ENCODE peak calls at places on chromosome 13, in four cellular contexts. N is pancreas, T is uterus, Q is neural progenitor cell. M is an unnamed sample. For H3K4me1, the result is how much of the 10 kb centered on the place peaks cover.

GRCh38 chr13:74695021-74695800 is 561.0 kb upstream of the KLF12 start:
- DNase-seq in N (no peak), T (no peak), Q (no peak), M (no peak)

GRCh38 chr13:48318714-48319457 is 15.3 kb downstream of the RB1 start:
- DNase-seq in N (peak), T (no peak), Q (no peak), M (no peak)

GRCh38 chr13:23500858-23501257 is 67.4 kb upstream of the SACS start:
- DNase-seq in N (no peak), T (no peak), Q (no peak), M (peak)

GRCh38 chr13:30718661-30719520 is 16.5 kb upstream of the ALOX5AP start:
- DNase-seq in N (no peak), T (no peak), Q (no peak), M (no peak)

GRCh38 chr13:22801402-22802003 is 379.3 kb upstream of the SGCG start:
- DNase-seq in N (no peak), T (no peak), Q (peak), M (peak)

GRCh38 chr13:106490887-106491321 is 44.6 kb downstream of the EFNB2 start:
- DNase-seq in N (no peak), T (no peak), Q (no peak), M (no peak)

GRCh38 chr13:24693862-24694471 is 13.8 kb downstream of the ATP12A start:
- DNase-seq in N (no peak), T (no peak), Q (peak), M (peak)

GRCh38 chr13:106314417-106314816 is 221.0 kb downstream of the EFNB2 start:
- DNase-seq in N (no peak), T (no peak), Q (no peak), M (no peak)

GRCh38 chr13:33004454-33004853 is 11.8 kb upstream of the KL start:
- DNase-seq in N (no peak), T (peak), Q (no peak), M (peak)

GRCh38 chr13:59472134-59472533 is 691.6 kb downstream of the DIAPH3 start:
- DNase-seq in N (no peak), T (no peak), Q (no peak), M (no peak)

GRCh38 chr13:106919638-106920037 is 351.7 kb upstream of the ARGLU1 start:
- DNase-seq in N (peak), T (peak), Q (peak), M (peak)

GRCh38 chr13:54841682-54842081 is 1813.1 kb downstream of the OLFM4 start:
- DNase-seq in N (no peak), T (no peak), Q (no peak), M (no peak)

GRCh38 chr13:91804724-91805123 is 406.3 kb downstream of the GPC5 start:
- DNase-seq in N (no peak), T (no peak), Q (no peak), M (no peak)

GRCh38 chr13:46556380-46556779 is 3.4 kb downstream of the LRCH1 start:
- DNase-seq in N (no peak), T (no peak), Q (no peak), M (no peak)

GRCh38 chr13:49858183-49858856 is 65.8 kb upstream of the KPNA3 start:
- DNase-seq in N (no peak), T (no peak), Q (no peak), M (no peak)

GRCh38 chr13:27921421-27921960 is 1.7 kb downstream of the PDX1 start:
- DNase-seq in N (no peak), T (no peak), Q (peak), M (no peak)

GRCh38 chr13:78430166-78430791 is 173.1 kb downstream of the POU4F1 start:
- DNase-seq in N (no peak), T (no peak), Q (peak), M (peak)

GRCh38 chr13:77176350-77176749 is 149.4 kb upstream of the FBXL3 start:
- DNase-seq in N (no peak), T (no peak), Q (no peak), M (no peak)

GRCh38 chr13:36030670-36031331 is 100.4 kb downstream of the DCLK1 start:
- DNase-seq in N (no peak), T (peak), Q (peak), M (peak)

GRCh38 chr13:23876265-23876664 is 12.9 kb downstream of the MIPEP start:
- DNase-seq in N (no peak), T (no peak), Q (peak), M (peak)

GRCh38 chr13:112619730-112620639 is 32.0 kb upstream of the TUBGCP3 start:
- DNase-seq in N (no peak), T (no peak), Q (peak), M (peak)

GRCh38 chr13:98445340-98446233 is 131.3 kb downstream of the STK24 start:
- DNase-seq in N (peak), T (peak), Q (peak), M (peak)

GRCh38 chr13:48818495-48818961 is 157.2 kb upstream of the FNDC3A start:
- DNase-seq in N (no peak), T (no peak), Q (no peak), M (peak)

GRCh38 chr13:24502567-24503375 is 9.8 kb downstream of the PARP4 start:
- DNase-seq in N (no peak), T (no peak), Q (peak), M (no peak)

GRCh38 chr13:100154835-100155463 is 66.1 kb downstream of the PCCA start:
- DNase-seq in N (no peak), T (no peak), Q (peak), M (no peak)

DNA sequence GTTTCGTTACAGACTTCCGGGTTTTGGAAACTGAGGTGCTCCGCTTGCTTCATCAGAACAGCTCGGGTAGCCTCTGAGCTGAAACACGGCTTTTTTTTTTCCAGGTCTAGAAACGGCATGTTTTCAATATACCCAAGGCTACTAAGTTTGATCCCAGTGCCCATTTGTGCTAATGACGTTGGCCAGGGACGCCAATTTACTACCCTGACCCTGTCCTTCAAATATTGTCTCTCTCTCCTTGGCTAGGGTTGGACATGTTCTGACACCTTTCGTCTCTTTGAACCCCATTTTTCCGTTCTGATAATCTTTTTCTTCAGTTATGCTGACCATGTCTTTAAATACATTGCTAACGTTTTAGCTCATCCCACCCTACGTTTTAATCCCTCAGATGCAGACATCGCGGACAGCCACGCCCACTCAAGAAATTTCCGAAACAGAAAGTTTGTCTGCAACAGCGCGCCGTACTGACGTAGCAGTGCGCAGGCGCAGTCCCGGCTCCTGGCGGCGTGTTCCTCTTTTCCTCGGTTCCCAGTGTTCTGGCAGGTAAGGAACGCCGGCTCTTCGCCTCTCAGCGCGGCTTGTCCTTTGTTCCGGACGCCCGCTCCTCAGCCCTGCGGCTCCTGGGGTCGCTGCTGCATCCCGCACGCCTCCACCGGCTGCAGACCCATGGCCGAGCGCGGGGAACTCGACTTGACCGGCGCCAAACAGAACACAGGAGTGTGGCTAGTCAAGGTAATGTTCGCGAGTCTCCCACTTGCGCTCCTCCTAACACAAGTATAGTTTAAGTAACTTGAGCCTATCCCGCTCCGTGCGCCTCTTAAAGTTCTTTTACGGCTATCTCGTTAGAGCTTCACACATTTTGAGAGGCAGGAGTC is at the start of gene GTF2F2:
- DNase-seq in N (peak), T (peak), Q (peak), M (peak)
- H3K4me1 ChIP-seq in N (under half), T (under half), Q (under half), M (under half)

GRCh38 chr13:110418944-110419343 is 111.9 kb downstream of the COL4A2 start:
- DNase-seq in N (no peak), T (no peak), Q (no peak), M (no peak)
- H3K4me1 ChIP-seq in N (under half), T (under half), Q (under half), M (under half)

GRCh38 chr13:58191754-58192153 is 560.2 kb downstream of the PCDH17 start:
- DNase-seq in N (no peak), T (no peak), Q (no peak), M (no peak)
- H3K4me1 ChIP-seq in N (under half), T (under half), Q (under half), M (under half)

GRCh38 chr13:21013682-21014038 is 47.7 kb downstream of the LATS2 start:
- DNase-seq in N (no peak), T (no peak), Q (no peak), M (no peak)
- H3K4me1 ChIP-seq in N (under half), T (under half), Q (under half), M (under half)

M was measured in A673.